ENCODE peak calls at places on chromosomes 3 and 15, in eight cellular contexts. O, W, A, R, J, I, N and D are unnamed samples.

GRCh38 chr3:4532535-4533112 is 39.5 kb downstream of the ITPR1 start:
- DNase-seq in N (no peak), I (no peak), R (no peak), J (no peak), W (no peak), A (no peak), O (no peak), D (no peak)

GRCh38 chr3:133828576-133829309 is 23.1 kb downstream of the SRPRB start:
- DNase-seq in I (no peak), N (no peak), O (no peak), W (no peak), A (no peak), J (no peak), R (no peak), D (no peak)

GRCh38 chr3:44363591-44363990 is 25.0 kb downstream of the TCAIM start:
- DNase-seq in R (no peak), N (no peak), J (no peak), A (no peak), W (no peak), O (no peak), I (no peak), D (no peak)

GRCh38 chr3:11690863-11691833 is 47.4 kb upstream of the VGLL4 start:
- DNase-seq in W (no peak), R (no peak), J (no peak), I (no peak), A (no peak), O (no peak), N (no peak), D (no peak)

GRCh38 chr3:177058647-177059046 is 138.6 kb downstream of the TBL1XR1 start:
- DNase-seq in I (no peak), O (no peak), J (no peak), A (no peak), R (no peak), N (no peak), W (no peak), D (no peak)

GRCh38 chr15:36589971-36590370 is 10.5 kb downstream of the CDIN1 start:
- DNase-seq in J (no peak), A (no peak), R (no peak), I (no peak), W (no peak), N (no peak), O (no peak), D (no peak)

GRCh38 chr3:88137836-88138235 is 11.9 kb upstream of the C3orf38 start:
- DNase-seq in O (no peak), R (no peak), W (no peak), A (no peak), J (no peak), I (no peak), N (no peak), D (no peak)

GRCh38 chr3:64889991-64890390 is 202.2 kb upstream of the ADAMTS9 start:
- DNase-seq in I (no peak), O (no peak), W (no peak), A (no peak), R (peak), J (no peak), N (no peak), D (no peak)

GRCh38 chr3:65118279-65118678 is 430.5 kb upstream of the ADAMTS9 start:
- DNase-seq in R (no peak), W (no peak), J (no peak), O (no peak), A (no peak), I (no peak), N (no peak), D (no peak)

GRCh38 chr3:8739757-8740508 is 6.3 kb downstream of the CAV3 start:
- DNase-seq in N (no peak), J (no peak), R (no peak), O (no peak), I (no peak), A (peak), W (no peak), D (no peak)

GRCh38 chr15:26298666-26299065 is 435.5 kb upstream of the ATP10A start:
- DNase-seq in W (no peak), J (no peak), R (no peak), I (no peak), O (no peak), N (no peak), A (no peak), D (no peak)

GRCh38 chr15:80234883-80235282 is 17.1 kb downstream of the CTXND1 start:
- DNase-seq in R (peak), I (peak), A (peak), W (no peak), O (no peak), N (no peak), J (peak), D (no peak)

GRCh38 chr3:58924581-58924980 is 125.2 kb downstream of the CFAP20DC start:
- DNase-seq in A (no peak), N (no peak), W (no peak), J (no peak), O (no peak), R (no peak), I (no peak), D (no peak)

GRCh38 chr3:192816274-192816853 is 89.0 kb upstream of the FGF12 start:
- DNase-seq in R (no peak), A (no peak), W (peak), J (no peak), N (no peak), I (no peak), O (peak), D (no peak)

GRCh38 chr3:54040476-54040875 is 81.9 kb upstream of the CACNA2D3 start:
- DNase-seq in I (no peak), N (no peak), W (no peak), R (no peak), A (no peak), J (no peak), O (no peak), D (no peak)

GRCh38 chr3:122577409-122578028 is at the start of gene PARP15:
- DNase-seq in O (no peak), R (peak), I (no peak), N (no peak), W (no peak), J (peak), A (peak), D (peak)

GRCh38 chr3:186226466-186226865 is 117.6 kb upstream of the ETV5 start:
- DNase-seq in A (no peak), O (no peak), J (no peak), I (no peak), R (no peak), N (no peak), W (no peak), D (no peak)

GRCh38 chr3:39414421-39414907 is 7.9 kb downstream of the RPSA start:
- DNase-seq in I (no peak), A (peak), N (no peak), R (no peak), O (no peak), W (no peak), J (no peak), D (no peak)

GRCh38 chr3:156792945-156793344 is 33.2 kb upstream of the LEKR1 start:
- DNase-seq in J (no peak), A (peak), N (no peak), I (no peak), W (no peak), R (no peak), O (no peak), D (no peak)

GRCh38 chr3:56799251-56799882 is 2.4 kb downstream of the ARHGEF3 start:
- DNase-seq in A (peak), O (peak), R (no peak), J (no peak), N (peak), W (peak), I (no peak), D (no peak)

GRCh38 chr15:92907229-92907628 is 7.1 kb downstream of the CHD2 start:
- DNase-seq in W (no peak), R (no peak), O (no peak), J (no peak), N (no peak), A (no peak), I (no peak), D (no peak)

GRCh38 chr15:47374222-47374621 is 343.1 kb upstream of the SEMA6D start:
- DNase-seq in O (no peak), N (no peak), A (no peak), R (no peak), I (no peak), J (no peak), W (peak), D (no peak)